ENCODE peak calls at places on chromosomes 7 and 10, in ten cellular contexts. One of them, this sample, is unnamed.

GRCh38 chr7:101173752-101174244 is 6.3 kb downstream of the NAT16 start:
- DNase-seq in GM04504: no peak
- DNase-seq in tibial artery: no peak
- DNase-seq in HS-5: no peak
- DNase-seq in stimulated activated CD4-positive, alpha-beta T cell treated with anti-CD3 and anti-CD28 coated beads, Interleukin-1b, Interleukin-23, amount 100 ng/mL, for 24 hours: peak; percentile 67
- DNase-seq in sciatic nerve: no peak
- DNase-seq in T follicular helper cell: peak; percentile 44
- DNase-seq in T-helper 17 cell: peak; percentile 49
- DNase-seq in sigmoid colon: no peak
- DNase-seq in CD4-positive, alpha-beta T cell: peak; percentile 61
- DNase-seq in this sample: no peak

GRCh38 chr7:151506901-151507382 is 12.8 kb downstream of the RHEB start:
- DNase-seq in stimulated activated CD4-positive, alpha-beta T cell treated with anti-CD3 and anti-CD28 coated beads, Interleukin-1b, Interleukin-23, amount 100 ng/mL, for 24 hours: no peak
- DNase-seq in CD4-positive, alpha-beta T cell: no peak
- DNase-seq in T follicular helper cell: no peak
- DNase-seq in tibial artery: no peak
- DNase-seq in T-helper 17 cell: no peak
- DNase-seq in HS-5: no peak
- DNase-seq in sigmoid colon: peak; percentile 86
- DNase-seq in sciatic nerve: no peak
- DNase-seq in GM04504: no peak
- DNase-seq in this sample: no peak

GRCh38 chr7:112056409-112056808 is 149.8 kb downstream of the DOCK4 start:
- DNase-seq in sigmoid colon: no peak
- DNase-seq in CD4-positive, alpha-beta T cell: no peak
- DNase-seq in HS-5: no peak
- DNase-seq in GM04504: no peak
- DNase-seq in stimulated activated CD4-positive, alpha-beta T cell treated with anti-CD3 and anti-CD28 coated beads, Interleukin-1b, Interleukin-23, amount 100 ng/mL, for 24 hours: no peak
- DNase-seq in sciatic nerve: no peak
- DNase-seq in T-helper 17 cell: no peak
- DNase-seq in tibial artery: no peak
- DNase-seq in T follicular helper cell: no peak
- DNase-seq in this sample: no peak

GRCh38 chr10:17062493-17063487 is 66.8 kb downstream of the CUBN start:
- DNase-seq in CD4-positive, alpha-beta T cell: no peak
- DNase-seq in sciatic nerve: no peak
- DNase-seq in T-helper 17 cell: no peak
- DNase-seq in sigmoid colon: peak; percentile 69
- DNase-seq in stimulated activated CD4-positive, alpha-beta T cell treated with anti-CD3 and anti-CD28 coated beads, Interleukin-1b, Interleukin-23, amount 100 ng/mL, for 24 hours: no peak
- DNase-seq in GM04504: peak; percentile 79
- DNase-seq in tibial artery: peak; percentile 82
- DNase-seq in T follicular helper cell: no peak
- DNase-seq in HS-5: no peak
- DNase-seq in this sample: peak; percentile 83

GRCh38 chr7:129777195-129777844 is 165.8 kb downstream of the NRF1 start:
- DNase-seq in CD4-positive, alpha-beta T cell: no peak
- DNase-seq in tibial artery: no peak
- DNase-seq in T-helper 17 cell: no peak
- DNase-seq in sigmoid colon: no peak
- DNase-seq in GM04504: no peak
- DNase-seq in T follicular helper cell: no peak
- DNase-seq in stimulated activated CD4-positive, alpha-beta T cell treated with anti-CD3 and anti-CD28 coated beads, Interleukin-1b, Interleukin-23, amount 100 ng/mL, for 24 hours: no peak
- DNase-seq in sciatic nerve: no peak
- DNase-seq in HS-5: no peak
- DNase-seq in this sample: no peak

GRCh38 chr10:35561670-35562069 is 43.5 kb upstream of the GJD4 start:
- DNase-seq in tibial artery: no peak
- DNase-seq in HS-5: no peak
- DNase-seq in stimulated activated CD4-positive, alpha-beta T cell treated with anti-CD3 and anti-CD28 coated beads, Interleukin-1b, Interleukin-23, amount 100 ng/mL, for 24 hours: no peak
- DNase-seq in sigmoid colon: no peak
- DNase-seq in sciatic nerve: no peak
- DNase-seq in CD4-positive, alpha-beta T cell: no peak
- DNase-seq in T follicular helper cell: no peak
- DNase-seq in T-helper 17 cell: no peak
- DNase-seq in GM04504: no peak
- DNase-seq in this sample: peak; percentile 53

GRCh38 chr10:61987951-61988379 is 86.5 kb downstream of the ARID5B start:
- DNase-seq in T-helper 17 cell: no peak
- DNase-seq in sigmoid colon: no peak
- DNase-seq in CD4-positive, alpha-beta T cell: no peak
- DNase-seq in GM04504: no peak
- DNase-seq in HS-5: no peak
- DNase-seq in sciatic nerve: no peak
- DNase-seq in stimulated activated CD4-positive, alpha-beta T cell treated with anti-CD3 and anti-CD28 coated beads, Interleukin-1b, Interleukin-23, amount 100 ng/mL, for 24 hours: peak; percentile 16
- DNase-seq in T follicular helper cell: no peak
- DNase-seq in tibial artery: no peak
- DNase-seq in this sample: no peak

GRCh38 chr7:87479951-87480350 is 4.5 kb upstream of the ABCB4 start:
- DNase-seq in sciatic nerve: no peak
- DNase-seq in T follicular helper cell: no peak
- DNase-seq in stimulated activated CD4-positive, alpha-beta T cell treated with anti-CD3 and anti-CD28 coated beads, Interleukin-1b, Interleukin-23, amount 100 ng/mL, for 24 hours: no peak
- DNase-seq in HS-5: no peak
- DNase-seq in T-helper 17 cell: no peak
- DNase-seq in sigmoid colon: no peak
- DNase-seq in CD4-positive, alpha-beta T cell: no peak
- DNase-seq in tibial artery: no peak
- DNase-seq in GM04504: no peak
- DNase-seq in this sample: no peak

GRCh38 chr10:121490906-121491519 is 107.2 kb downstream of the FGFR2 start:
- DNase-seq in sigmoid colon: peak; percentile 84
- DNase-seq in GM04504: no peak
- DNase-seq in stimulated activated CD4-positive, alpha-beta T cell treated with anti-CD3 and anti-CD28 coated beads, Interleukin-1b, Interleukin-23, amount 100 ng/mL, for 24 hours: no peak
- DNase-seq in sciatic nerve: peak; percentile 61
- DNase-seq in T-helper 17 cell: no peak
- DNase-seq in HS-5: no peak
- DNase-seq in tibial artery: peak; percentile 70
- DNase-seq in CD4-positive, alpha-beta T cell: no peak
- DNase-seq in T follicular helper cell: no peak
- DNase-seq in this sample: no peak

GRCh38 chr7:91112902-91113321 is 151.3 kb upstream of the FZD1 start:
- DNase-seq in tibial artery: no peak
- DNase-seq in CD4-positive, alpha-beta T cell: no peak
- DNase-seq in sigmoid colon: no peak
- DNase-seq in stimulated activated CD4-positive, alpha-beta T cell treated with anti-CD3 and anti-CD28 coated beads, Interleukin-1b, Interleukin-23, amount 100 ng/mL, for 24 hours: no peak
- DNase-seq in sciatic nerve: no peak
- DNase-seq in T-helper 17 cell: no peak
- DNase-seq in HS-5: no peak
- DNase-seq in T follicular helper cell: no peak
- DNase-seq in GM04504: no peak
- DNase-seq in this sample: no peak

GRCh38 chr7:23012797-23013714 is 874 bp downstream of the HYCC1 start:
- DNase-seq in T-helper 17 cell: no peak
- DNase-seq in tibial artery: peak; percentile 68
- DNase-seq in CD4-positive, alpha-beta T cell: no peak
- DNase-seq in T follicular helper cell: no peak
- DNase-seq in GM04504: no peak
- DNase-seq in HS-5: no peak
- DNase-seq in sciatic nerve: peak; percentile 75
- DNase-seq in sigmoid colon: peak; percentile 76
- DNase-seq in stimulated activated CD4-positive, alpha-beta T cell treated with anti-CD3 and anti-CD28 coated beads, Interleukin-1b, Interleukin-23, amount 100 ng/mL, for 24 hours: peak; percentile 5
- DNase-seq in this sample: no peak

GRCh38 chr7:134890246-134891240 is 95.8 kb upstream of the AGBL3 start:
- DNase-seq in stimulated activated CD4-positive, alpha-beta T cell treated with anti-CD3 and anti-CD28 coated beads, Interleukin-1b, Interleukin-23, amount 100 ng/mL, for 24 hours: no peak
- DNase-seq in sciatic nerve: peak; percentile 78
- DNase-seq in T-helper 17 cell: no peak
- DNase-seq in tibial artery: peak; percentile 86
- DNase-seq in T follicular helper cell: no peak
- DNase-seq in sigmoid colon: peak; percentile 75
- DNase-seq in HS-5: no peak
- DNase-seq in GM04504: no peak
- DNase-seq in CD4-positive, alpha-beta T cell: no peak
- DNase-seq in this sample: peak; percentile 79

GRCh38 chr10:34696423-34696822 is 118.7 kb downstream of the PARD3 start:
- DNase-seq in sigmoid colon: no peak
- DNase-seq in T follicular helper cell: no peak
- DNase-seq in T-helper 17 cell: no peak
- DNase-seq in tibial artery: no peak
- DNase-seq in CD4-positive, alpha-beta T cell: no peak
- DNase-seq in stimulated activated CD4-positive, alpha-beta T cell treated with anti-CD3 and anti-CD28 coated beads, Interleukin-1b, Interleukin-23, amount 100 ng/mL, for 24 hours: no peak
- DNase-seq in GM04504: no peak
- DNase-seq in HS-5: peak; percentile 32
- DNase-seq in sciatic nerve: no peak
- DNase-seq in this sample: no peak

GRCh38 chr10:99551158-99551557 is 18.4 kb downstream of the NKX2-3 start:
- DNase-seq in CD4-positive, alpha-beta T cell: no peak
- DNase-seq in T-helper 17 cell: no peak
- DNase-seq in sigmoid colon: peak; percentile 89
- DNase-seq in GM04504: peak; percentile 60
- DNase-seq in sciatic nerve: no peak
- DNase-seq in T follicular helper cell: no peak
- DNase-seq in tibial artery: no peak
- DNase-seq in HS-5: peak; percentile 64
- DNase-seq in stimulated activated CD4-positive, alpha-beta T cell treated with anti-CD3 and anti-CD28 coated beads, Interleukin-1b, Interleukin-23, amount 100 ng/mL, for 24 hours: no peak
- DNase-seq in this sample: no peak

GRCh38 chr10:132096223-132096622 is 30.5 kb downstream of the JAKMIP3 start:
- DNase-seq in sigmoid colon: no peak
- DNase-seq in CD4-positive, alpha-beta T cell: no peak
- DNase-seq in stimulated activated CD4-positive, alpha-beta T cell treated with anti-CD3 and anti-CD28 coated beads, Interleukin-1b, Interleukin-23, amount 100 ng/mL, for 24 hours: no peak
- DNase-seq in tibial artery: no peak
- DNase-seq in GM04504: no peak
- DNase-seq in HS-5: no peak
- DNase-seq in T-helper 17 cell: no peak
- DNase-seq in T follicular helper cell: no peak
- DNase-seq in sciatic nerve: no peak
- DNase-seq in this sample: no peak

GRCh38 chr10:35517431-35518181 is 87.5 kb upstream of the GJD4 start:
- DNase-seq in tibial artery: no peak
- DNase-seq in stimulated activated CD4-positive, alpha-beta T cell treated with anti-CD3 and anti-CD28 coated beads, Interleukin-1b, Interleukin-23, amount 100 ng/mL, for 24 hours: no peak
- DNase-seq in sciatic nerve: no peak
- DNase-seq in sigmoid colon: no peak
- DNase-seq in T follicular helper cell: no peak
- DNase-seq in GM04504: peak; percentile 10
- DNase-seq in T-helper 17 cell: no peak
- DNase-seq in CD4-positive, alpha-beta T cell: no peak
- DNase-seq in HS-5: no peak
- DNase-seq in this sample: no peak

GRCh38 chr7:38375453-38375852 is 102.0 kb upstream of the TARP start:
- DNase-seq in sciatic nerve: no peak
- DNase-seq in stimulated activated CD4-positive, alpha-beta T cell treated with anti-CD3 and anti-CD28 coated beads, Interleukin-1b, Interleukin-23, amount 100 ng/mL, for 24 hours: no peak
- DNase-seq in GM04504: no peak
- DNase-seq in T follicular helper cell: no peak
- DNase-seq in T-helper 17 cell: no peak
- DNase-seq in tibial artery: no peak
- DNase-seq in HS-5: no peak
- DNase-seq in sigmoid colon: no peak
- DNase-seq in CD4-positive, alpha-beta T cell: no peak
- DNase-seq in this sample: no peak

GRCh38 chr7:127667017-127667670 is 15.2 kb downstream of the SND1 start:
- DNase-seq in T follicular helper cell: no peak
- DNase-seq in tibial artery: no peak
- DNase-seq in T-helper 17 cell: no peak
- DNase-seq in GM04504: no peak
- DNase-seq in HS-5: peak; percentile 61
- DNase-seq in sigmoid colon: no peak
- DNase-seq in stimulated activated CD4-positive, alpha-beta T cell treated with anti-CD3 and anti-CD28 coated beads, Interleukin-1b, Interleukin-23, amount 100 ng/mL, for 24 hours: no peak
- DNase-seq in CD4-positive, alpha-beta T cell: no peak
- DNase-seq in sciatic nerve: no peak
- DNase-seq in this sample: no peak

GRCh38 chr7:138089080-138089901 is 13.0 kb downstream of the AKR1D1 start:
- DNase-seq in HS-5: peak; percentile 14
- DNase-seq in T-helper 17 cell: no peak
- DNase-seq in sciatic nerve: no peak
- DNase-seq in sigmoid colon: no peak
- DNase-seq in T follicular helper cell: no peak
- DNase-seq in stimulated activated CD4-positive, alpha-beta T cell treated with anti-CD3 and anti-CD28 coated beads, Interleukin-1b, Interleukin-23, amount 100 ng/mL, for 24 hours: no peak
- DNase-seq in CD4-positive, alpha-beta T cell: no peak
- DNase-seq in tibial artery: no peak
- DNase-seq in GM04504: no peak
- DNase-seq in this sample: no peak

GRCh38 chr7:43553999-43554398 is 28.9 kb upstream of the STK17A start:
- DNase-seq in sigmoid colon: no peak
- DNase-seq in T-helper 17 cell: no peak
- DNase-seq in stimulated activated CD4-positive, alpha-beta T cell treated with anti-CD3 and anti-CD28 coated beads, Interleukin-1b, Interleukin-23, amount 100 ng/mL, for 24 hours: no peak
- DNase-seq in sciatic nerve: no peak
- DNase-seq in GM04504: no peak
- DNase-seq in HS-5: no peak
- DNase-seq in tibial artery: no peak
- DNase-seq in CD4-positive, alpha-beta T cell: no peak
- DNase-seq in T follicular helper cell: no peak
- DNase-seq in this sample: no peak

GRCh38 chr10:34031410-34031809 is 696.9 kb upstream of the NRP1 start:
- DNase-seq in sigmoid colon: peak; percentile 87
- DNase-seq in CD4-positive, alpha-beta T cell: no peak
- DNase-seq in T-helper 17 cell: no peak
- DNase-seq in HS-5: peak; percentile 14
- DNase-seq in GM04504: peak; percentile 80
- DNase-seq in stimulated activated CD4-positive, alpha-beta T cell treated with anti-CD3 and anti-CD28 coated beads, Interleukin-1b, Interleukin-23, amount 100 ng/mL, for 24 hours: no peak
- DNase-seq in tibial artery: peak; percentile 82
- DNase-seq in sciatic nerve: peak; percentile 63
- DNase-seq in T follicular helper cell: no peak
- DNase-seq in this sample: peak; percentile 74

GRCh38 chr10:93854985-93855384 is 38.8 kb upstream of the SLC35G1 start:
- DNase-seq in HS-5: no peak
- DNase-seq in CD4-positive, alpha-beta T cell: no peak
- DNase-seq in T-helper 17 cell: no peak
- DNase-seq in GM04504: no peak
- DNase-seq in T follicular helper cell: no peak
- DNase-seq in sigmoid colon: no peak
- DNase-seq in sciatic nerve: no peak
- DNase-seq in stimulated activated CD4-positive, alpha-beta T cell treated with anti-CD3 and anti-CD28 coated beads, Interleukin-1b, Interleukin-23, amount 100 ng/mL, for 24 hours: no peak
- DNase-seq in tibial artery: no peak
- DNase-seq in this sample: no peak

GRCh38 chr7:52838981-52839411 is 196.4 kb upstream of the POM121L12 start:
- DNase-seq in tibial artery: no peak
- DNase-seq in GM04504: no peak
- DNase-seq in T follicular helper cell: no peak
- DNase-seq in sigmoid colon: no peak
- DNase-seq in stimulated activated CD4-positive, alpha-beta T cell treated with anti-CD3 and anti-CD28 coated beads, Interleukin-1b, Interleukin-23, amount 100 ng/mL, for 24 hours: no peak
- DNase-seq in sciatic nerve: no peak
- DNase-seq in HS-5: peak; percentile 19
- DNase-seq in CD4-positive, alpha-beta T cell: no peak
- DNase-seq in T-helper 17 cell: no peak
- DNase-seq in this sample: no peak

GRCh38 chr10:11746883-11747539 is 4.8 kb downstream of the ECHDC3 start:
- DNase-seq in CD4-positive, alpha-beta T cell: no peak
- DNase-seq in T-helper 17 cell: no peak
- DNase-seq in HS-5: no peak
- DNase-seq in tibial artery: peak; percentile 65
- DNase-seq in sigmoid colon: no peak
- DNase-seq in stimulated activated CD4-positive, alpha-beta T cell treated with anti-CD3 and anti-CD28 coated beads, Interleukin-1b, Interleukin-23, amount 100 ng/mL, for 24 hours: no peak
- DNase-seq in T follicular helper cell: no peak
- DNase-seq in GM04504: no peak
- DNase-seq in sciatic nerve: no peak
- DNase-seq in this sample: no peak

GRCh38 chr10:46545861-46546590 is 10.4 kb downstream of the GPRIN2 start:
- DNase-seq in sciatic nerve: peak; percentile 57
- DNase-seq in stimulated activated CD4-positive, alpha-beta T cell treated with anti-CD3 and anti-CD28 coated beads, Interleukin-1b, Interleukin-23, amount 100 ng/mL, for 24 hours: no peak
- DNase-seq in HS-5: no peak
- DNase-seq in GM04504: no peak
- DNase-seq in CD4-positive, alpha-beta T cell: no peak
- DNase-seq in T follicular helper cell: no peak
- DNase-seq in tibial artery: no peak
- DNase-seq in sigmoid colon: peak; percentile 63
- DNase-seq in T-helper 17 cell: no peak
- DNase-seq in this sample: no peak

GRCh38 chr7:92639213-92639896 is 49.2 kb upstream of the FAM133B start:
- DNase-seq in T-helper 17 cell: no peak
- DNase-seq in sciatic nerve: no peak
- DNase-seq in GM04504: no peak
- DNase-seq in tibial artery: no peak
- DNase-seq in HS-5: no peak
- DNase-seq in stimulated activated CD4-positive, alpha-beta T cell treated with anti-CD3 and anti-CD28 coated beads, Interleukin-1b, Interleukin-23, amount 100 ng/mL, for 24 hours: no peak
- DNase-seq in T follicular helper cell: no peak
- DNase-seq in CD4-positive, alpha-beta T cell: no peak
- DNase-seq in sigmoid colon: no peak
- DNase-seq in this sample: no peak

This sample was measured in coronary artery.